ENCODE peak calls at places on chromosomes 6 and 20, in six cellular contexts. Q is CD8-positive, alpha-beta T cell; J is transverse colon; A is upper lobe of right lung; G is astrocyte of the spinal cord; C is heart left ventricle. R is an unnamed sample.

GRCh38 chr6:126261792-126262421 is 78.0 kb upstream of the CENPW start:
- DNase-seq in Q (no peak), J (no peak), A (no peak), G (no peak), C (no peak), R (no peak)

GRCh38 chr6:22145294-22145693 is 151.5 kb downstream of the PRL start:
- DNase-seq in Q (no peak), J (no peak), A (no peak), G (no peak), C (no peak), R (no peak)

GRCh38 chr6:93319304-93319703 is 100.1 kb downstream of the EPHA7 start:
- DNase-seq in Q (no peak), J (no peak), A (no peak), G (no peak), C (no peak), R (no peak)

GRCh38 chr20:40892642-40893041 is 136.0 kb upstream of the TOP1 start:
- DNase-seq in Q (no peak), J (no peak), A (no peak), G (no peak), C (no peak), R (no peak)

GRCh38 chr6:43076093-43076927 is at the start of gene PTK7:
- DNase-seq in Q (no peak), J (no peak), A (peak), G (peak), C (peak), R (peak)

GRCh38 chr6:6997282-6998193 is 110.2 kb upstream of the RREB1 start:
- DNase-seq in Q (no peak), J (no peak), A (no peak), G (no peak), C (no peak), R (no peak)

GRCh38 chr6:111992851-111993250 is 61.1 kb upstream of the CCN6 start:
- DNase-seq in Q (peak), J (no peak), A (no peak), G (peak), C (no peak), R (no peak)

GRCh38 chr20:49865559-49865958 is 49.8 kb downstream of the SPATA2 start:
- DNase-seq in Q (no peak), J (no peak), A (no peak), G (no peak), C (no peak), R (no peak)

GRCh38 chr20:4942336-4942735 is 59.0 kb downstream of the SLC23A2 start:
- DNase-seq in Q (no peak), J (no peak), A (no peak), G (no peak), C (no peak), R (no peak)

GRCh38 chr20:14599613-14600012 is 262.2 kb upstream of the FLRT3 start:
- DNase-seq in Q (no peak), J (no peak), A (no peak), G (no peak), C (no peak), R (no peak)

GRCh38 chr6:96626749-96627353 is 63.9 kb downstream of the FHL5 start:
- DNase-seq in Q (no peak), J (no peak), A (no peak), G (peak), C (no peak), R (no peak)

GRCh38 chr20:58243653-58244410 is 15.4 kb upstream of the ANKRD60 start:
- DNase-seq in Q (no peak), J (no peak), A (no peak), G (no peak), C (no peak), R (no peak)

GRCh38 chr20:51456511-51457280 is 85.8 kb downstream of the NFATC2 start:
- DNase-seq in Q (no peak), J (peak), A (peak), G (peak), C (peak), R (no peak)

GRCh38 chr6:34476462-34476861 is 10.6 kb downstream of the PACSIN1 start:
- DNase-seq in Q (no peak), J (no peak), A (no peak), G (no peak), C (no peak), R (no peak)

GRCh38 chr20:19903168-19903676 is 113.9 kb upstream of the NAA20 start:
- DNase-seq in Q (no peak), J (peak), A (no peak), G (peak), C (peak), R (no peak)
- TF ChIP-seq CTCF in Q (no peak), J (peak), A (peak), G (peak), C (no peak), R (no peak)

GRCh38 chr6:99802396-99803031 is 191.5 kb downstream of the MCHR2 start:
- DNase-seq in Q (no peak), J (no peak), A (no peak), G (peak), C (no peak), R (no peak)
- TF ChIP-seq CTCF in Q (no peak), J (no peak), A (no peak), G (no peak), C (no peak), R (no peak)

GRCh38 chr20:8132015-8132631 is at the start of gene PLCB1:
- DNase-seq in Q (peak), J (peak), A (peak), G (peak), C (peak), R (peak)
- TF ChIP-seq CTCF in Q (peak), J (peak), A (peak), G (peak), C (peak), R (peak)

GRCh38 chr20:36305602-36306556 is at the start of gene DLGAP4:
- DNase-seq in Q (no peak), J (no peak), A (peak), G (no peak), C (no peak), R (no peak)
- TF ChIP-seq CTCF in Q (no peak), J (no peak), A (no peak), G (no peak), C (no peak), R (no peak)

DNA sequence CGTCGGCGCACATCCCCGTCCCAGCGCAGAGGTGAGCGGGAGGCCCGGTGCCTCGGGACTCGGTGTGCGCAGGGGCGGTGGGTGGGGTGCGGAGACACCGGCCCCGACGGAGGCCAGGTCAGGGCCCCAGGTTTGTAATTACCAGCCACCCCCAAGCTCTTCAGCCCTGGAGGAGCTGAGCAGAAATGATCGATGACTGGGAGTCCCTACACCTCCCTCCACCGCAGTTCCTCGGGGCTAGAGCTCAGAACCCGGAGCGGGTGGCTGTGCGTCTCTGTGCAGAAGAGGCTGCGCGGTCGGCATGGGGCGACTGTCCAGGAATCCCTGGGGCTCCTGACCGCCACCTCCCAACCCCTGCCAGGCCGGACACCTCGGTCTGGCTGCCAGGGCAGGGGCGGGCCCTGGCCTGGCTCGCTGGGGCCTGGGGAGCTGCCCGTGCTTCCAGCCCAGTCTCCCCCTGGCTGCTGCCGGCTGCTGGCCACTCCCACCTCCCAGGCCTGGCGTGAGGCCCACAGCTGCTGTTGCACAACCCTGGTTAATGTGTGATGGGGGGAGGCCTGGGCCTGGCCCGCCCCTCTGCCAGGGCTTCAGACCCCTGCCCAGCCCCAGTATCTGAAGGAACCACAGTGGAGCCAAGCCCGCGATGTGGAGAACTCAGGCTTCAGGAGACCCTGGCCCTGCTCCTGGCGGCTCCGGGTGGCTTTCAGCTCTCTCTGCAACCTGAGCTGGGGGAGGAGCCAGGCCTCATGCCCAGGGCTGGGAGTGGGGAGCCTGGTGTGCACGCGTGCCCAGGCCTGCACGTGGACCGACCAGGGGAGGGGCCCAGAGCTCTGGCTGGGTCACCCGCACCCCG is 1.2 kb downstream of the SLC2A4RG start:
- DNase-seq in Q (no peak), J (peak), A (peak), G (peak), C (peak), R (peak)
- TF ChIP-seq CTCF in Q (no peak), J (peak), A (no peak), G (peak), C (peak), R (peak)

GRCh38 chr20:33211817-33212424 is 5.2 kb upstream of the BPIFA3 start:
- DNase-seq in Q (no peak), J (peak), A (no peak), G (peak), C (no peak), R (no peak)
- TF ChIP-seq CTCF in Q (no peak), J (peak), A (peak), G (peak), C (no peak), R (peak)

DNA sequence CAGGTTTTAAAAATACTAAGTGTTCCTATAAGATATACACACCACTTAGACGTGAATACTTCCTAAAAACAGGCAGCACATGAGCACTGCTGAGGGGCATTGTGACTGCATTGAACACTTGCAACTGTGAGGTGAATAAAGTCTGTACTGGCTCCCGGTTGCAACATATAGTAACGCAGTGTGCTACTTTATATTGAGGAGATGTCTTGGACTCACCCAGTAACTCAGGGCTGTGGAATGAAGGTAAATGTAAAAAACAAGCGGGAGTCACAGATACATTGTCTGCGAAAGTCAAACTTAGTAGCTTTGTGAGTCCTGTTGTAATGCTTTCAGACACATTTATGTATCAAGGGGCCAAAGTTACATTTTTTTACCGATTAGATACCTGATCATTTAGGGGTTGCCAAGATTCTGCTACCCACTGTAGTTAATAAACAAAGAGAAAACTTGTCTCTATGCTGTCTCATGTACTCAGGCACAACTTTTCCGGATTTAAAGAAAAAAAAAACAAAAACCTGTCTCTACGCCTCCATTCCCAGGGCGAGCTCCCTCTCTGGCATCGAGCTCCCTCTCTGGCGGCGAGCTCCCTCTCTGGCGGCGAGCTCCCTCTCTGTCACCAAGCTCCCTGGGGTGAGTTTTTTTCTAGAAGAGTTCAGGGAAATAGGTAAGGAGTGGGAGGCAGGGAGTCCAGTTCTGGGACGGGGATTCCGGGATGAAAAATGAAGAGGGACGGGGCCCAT is 16.8 kb upstream of the HLA-A start:
- DNase-seq in Q (no peak), J (no peak), A (no peak), G (no peak), C (no peak), R (no peak)
- TF ChIP-seq CTCF in Q (no peak), J (no peak), A (no peak), G (no peak), C (no peak), R (no peak)

DNA sequence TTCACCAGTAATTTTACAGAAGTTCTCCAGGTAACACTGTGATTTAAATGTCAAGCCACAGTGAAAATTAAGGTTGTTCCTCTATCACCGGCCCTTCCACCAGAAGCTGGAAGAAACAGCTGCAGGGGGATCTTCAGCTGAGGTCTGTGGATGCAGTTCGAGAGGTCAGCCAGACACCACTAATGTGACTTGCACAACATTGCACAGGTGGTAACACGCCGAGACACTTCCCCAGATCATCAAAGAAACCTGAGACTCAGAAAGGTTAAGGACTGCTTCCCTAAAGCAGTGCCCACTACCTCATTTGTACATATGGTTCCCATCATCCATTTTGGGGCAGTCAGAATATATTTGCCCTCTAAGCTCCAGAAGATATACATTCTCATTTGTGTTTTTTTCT is 8.1 kb upstream of the SERPINB9 start:
- DNase-seq in Q (no peak), J (no peak), A (no peak), G (no peak), C (no peak), R (no peak)
- TF ChIP-seq CTCF in Q (no peak), J (no peak), A (no peak), G (no peak), C (no peak), R (no peak)

DNA sequence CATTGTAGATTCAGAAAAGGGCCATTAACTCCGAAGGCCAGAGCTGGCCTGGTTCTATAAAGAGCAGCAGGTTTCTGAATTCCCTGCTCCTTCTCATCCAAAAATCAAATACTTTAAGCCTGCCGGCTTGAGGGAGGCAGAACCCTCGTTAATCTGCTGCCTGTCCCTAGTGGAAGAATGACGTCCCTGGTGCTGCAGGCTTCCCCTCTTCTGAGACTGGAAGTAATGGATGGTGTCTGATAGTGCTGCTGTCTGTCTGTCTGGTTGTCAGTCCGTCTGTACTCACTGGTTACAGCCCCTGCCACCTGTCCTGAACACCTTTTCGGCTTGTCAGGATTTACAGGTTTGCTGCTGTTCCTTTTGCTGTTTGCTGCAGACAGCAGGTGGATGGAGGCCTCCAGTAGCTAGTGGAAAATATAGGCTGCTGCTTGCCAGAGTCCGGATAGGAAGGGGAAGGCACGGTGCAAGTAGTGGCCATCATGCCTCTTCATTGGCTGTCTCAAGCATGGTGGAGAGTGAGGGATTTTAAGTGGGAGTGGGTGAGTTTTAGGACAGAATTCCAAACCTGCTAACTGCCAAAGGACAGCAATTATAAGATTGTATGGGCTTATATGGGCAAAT is 2.5 kb downstream of the RIMS1 start:
- DNase-seq in Q (no peak), J (no peak), A (no peak), G (no peak), C (no peak), R (no peak)
- TF ChIP-seq CTCF in Q (no peak), J (no peak), A (no peak), G (no peak), C (no peak), R (no peak)

GRCh38 chr6:91713911-91714310 is 1127.0 kb upstream of the MAP3K7 start:
- DNase-seq in Q (no peak), J (no peak), A (no peak), G (peak), C (no peak), R (no peak)
- TF ChIP-seq CTCF in Q (no peak), J (no peak), A (no peak), G (no peak), C (no peak), R (peak)